ENCODE peak calls at places on chromosomes 4 and X, in eight cellular contexts. One of them, this sample, is unnamed.

GRCh38 chr4:48046059-48046458 is 29.5 kb downstream of the NIPAL1 start:
- DNase-seq in IMR-90: no peak
- DNase-seq in transverse colon: no peak
- DNase-seq in lung: no peak
- DNase-seq in upper lobe of left lung: no peak
- DNase-seq in lower lobe of right lung: no peak
- DNase-seq in CD4-positive, alpha-beta T cell: no peak
- DNase-seq in H9: no peak
- DNase-seq in this sample: no peak

GRCh38 chr4:3026531-3026930 is 47.8 kb downstream of the HTT-AS start:
- DNase-seq in lower lobe of right lung: no peak
- DNase-seq in transverse colon: no peak
- DNase-seq in upper lobe of left lung: no peak
- DNase-seq in H9: no peak
- DNase-seq in lung: no peak
- DNase-seq in IMR-90: no peak
- DNase-seq in CD4-positive, alpha-beta T cell: no peak
- DNase-seq in this sample: no peak

GRCh38 chr4:78726575-78726974 is 49.6 kb upstream of the BMP2K start:
- DNase-seq in lung: no peak
- DNase-seq in CD4-positive, alpha-beta T cell: no peak
- DNase-seq in lower lobe of right lung: no peak
- DNase-seq in upper lobe of left lung: no peak
- DNase-seq in transverse colon: no peak
- DNase-seq in H9: no peak
- DNase-seq in IMR-90: no peak
- DNase-seq in this sample: no peak

GRCh38 chr4:73021634-73022033 is 47.9 kb downstream of the COX18 start:
- DNase-seq in transverse colon: no peak
- DNase-seq in upper lobe of left lung: no peak
- DNase-seq in CD4-positive, alpha-beta T cell: no peak
- DNase-seq in IMR-90: peak
- DNase-seq in lower lobe of right lung: no peak
- DNase-seq in lung: no peak
- DNase-seq in H9: no peak
- DNase-seq in this sample: peak

GRCh38 chr4:73883306-73883705 is 14.1 kb downstream of the CXCL1 start:
- DNase-seq in lower lobe of right lung: no peak
- DNase-seq in upper lobe of left lung: no peak
- DNase-seq in lung: no peak
- DNase-seq in H9: no peak
- DNase-seq in transverse colon: no peak
- DNase-seq in IMR-90: peak
- DNase-seq in CD4-positive, alpha-beta T cell: no peak
- DNase-seq in this sample: no peak

GRCh38 chr4:184273166-184274147 is 55.8 kb upstream of the ENPP6 start:
- DNase-seq in transverse colon: no peak
- DNase-seq in H9: peak
- DNase-seq in lower lobe of right lung: no peak
- DNase-seq in lung: no peak
- DNase-seq in IMR-90: no peak
- DNase-seq in CD4-positive, alpha-beta T cell: no peak
- DNase-seq in upper lobe of left lung: no peak
- DNase-seq in this sample: no peak

GRCh38 chr4:91123742-91124141 is 996.5 kb downstream of the CCSER1 start:
- DNase-seq in upper lobe of left lung: no peak
- DNase-seq in CD4-positive, alpha-beta T cell: no peak
- DNase-seq in H9: no peak
- DNase-seq in lung: no peak
- DNase-seq in transverse colon: no peak
- DNase-seq in lower lobe of right lung: no peak
- DNase-seq in IMR-90: no peak
- DNase-seq in this sample: no peak

GRCh38 chrX:150766351-150767044 is 73.3 kb downstream of the MTMR1 start:
- DNase-seq in transverse colon: no peak
- DNase-seq in lung: no peak
- DNase-seq in IMR-90: no peak
- DNase-seq in lower lobe of right lung: no peak
- DNase-seq in upper lobe of left lung: no peak
- DNase-seq in CD4-positive, alpha-beta T cell: no peak
- DNase-seq in H9: peak
- DNase-seq in this sample: no peak

GRCh38 chrX:66504481-66504880 is 134.4 kb downstream of the EDA2R start:
- DNase-seq in upper lobe of left lung: no peak
- DNase-seq in CD4-positive, alpha-beta T cell: no peak
- DNase-seq in lung: no peak
- DNase-seq in transverse colon: no peak
- DNase-seq in H9: no peak
- DNase-seq in lower lobe of right lung: no peak
- DNase-seq in IMR-90: no peak
- DNase-seq in this sample: no peak

GRCh38 chr4:188032583-188032982 is 37.0 kb downstream of the ZFP42 start:
- DNase-seq in lower lobe of right lung: no peak
- DNase-seq in H9: peak
- DNase-seq in transverse colon: no peak
- DNase-seq in CD4-positive, alpha-beta T cell: no peak
- DNase-seq in upper lobe of left lung: no peak
- DNase-seq in IMR-90: no peak
- DNase-seq in lung: no peak
- DNase-seq in this sample: no peak

GRCh38 chr4:83205760-83206159 is 78.8 kb downstream of the COQ2 start:
- DNase-seq in upper lobe of left lung: no peak
- DNase-seq in transverse colon: no peak
- DNase-seq in CD4-positive, alpha-beta T cell: no peak
- DNase-seq in H9: no peak
- DNase-seq in lung: no peak
- DNase-seq in lower lobe of right lung: no peak
- DNase-seq in IMR-90: no peak
- DNase-seq in this sample: no peak

DNA sequence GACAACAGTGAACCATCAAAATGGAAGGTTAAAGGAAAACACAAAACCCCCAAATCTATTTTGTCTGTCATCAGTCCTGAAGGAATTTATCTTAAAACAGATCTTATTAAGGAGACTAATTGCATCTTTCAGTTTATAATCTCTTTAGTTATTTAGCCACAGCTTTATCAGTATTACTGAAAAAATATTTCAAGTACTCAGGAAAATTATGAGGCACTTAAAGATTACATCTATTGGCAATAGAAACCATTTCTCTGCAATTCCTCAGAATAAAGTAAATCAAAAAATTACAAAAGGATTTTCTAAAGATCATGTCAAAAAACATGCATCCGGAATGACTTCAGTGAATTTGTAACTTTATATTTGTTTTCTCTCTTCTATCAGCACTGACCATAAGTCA is 35.2 kb downstream of the ANTXR2 start:
- DNase-seq in CD4-positive, alpha-beta T cell: no peak
- DNase-seq in upper lobe of left lung: no peak
- DNase-seq in H9: no peak
- DNase-seq in transverse colon: no peak
- DNase-seq in lower lobe of right lung: no peak
- DNase-seq in lung: no peak
- DNase-seq in IMR-90: no peak
- DNase-seq in this sample: no peak
- H3K27ac ChIP-seq in CD4-positive, alpha-beta T cell: no peak
- H3K27ac ChIP-seq in upper lobe of left lung: peak
- H3K27ac ChIP-seq in H9: no peak
- H3K27ac ChIP-seq in transverse colon: peak
- H3K27ac ChIP-seq in lower lobe of right lung: peak
- H3K27ac ChIP-seq in lung: no peak
- H3K27ac ChIP-seq in IMR-90: no peak
- H3K27ac ChIP-seq in this sample: no peak

GRCh38 chrX:107272431-107272921 is 66.1 kb downstream of the DNAAF6 start:
- DNase-seq in IMR-90: no peak
- DNase-seq in transverse colon: no peak
- DNase-seq in lung: no peak
- DNase-seq in H9: peak
- DNase-seq in CD4-positive, alpha-beta T cell: no peak
- DNase-seq in lower lobe of right lung: no peak
- DNase-seq in upper lobe of left lung: no peak
- DNase-seq in this sample: no peak
- TF ChIP-seq CTCF in IMR-90: no peak
- TF ChIP-seq CTCF in transverse colon: no peak
- TF ChIP-seq CTCF in lung: no peak
- TF ChIP-seq CTCF in H9: peak
- TF ChIP-seq CTCF in CD4-positive, alpha-beta T cell: peak
- TF ChIP-seq CTCF in lower lobe of right lung: no peak
- TF ChIP-seq CTCF in upper lobe of left lung: no peak
- TF ChIP-seq CTCF in this sample: no peak

GRCh38 chrX:154018518-154019060 is 1.1 kb downstream of the IRAK1 start:
- DNase-seq in transverse colon: no peak
- DNase-seq in lung: no peak
- DNase-seq in H9: no peak
- DNase-seq in CD4-positive, alpha-beta T cell: no peak
- DNase-seq in lower lobe of right lung: no peak
- DNase-seq in IMR-90: no peak
- DNase-seq in upper lobe of left lung: no peak
- DNase-seq in this sample: no peak
- H3K27ac ChIP-seq in transverse colon: peak
- H3K27ac ChIP-seq in lung: peak
- H3K27ac ChIP-seq in H9: no peak
- H3K27ac ChIP-seq in CD4-positive, alpha-beta T cell: peak
- H3K27ac ChIP-seq in lower lobe of right lung: peak
- H3K27ac ChIP-seq in IMR-90: peak
- H3K27ac ChIP-seq in upper lobe of left lung: peak
- H3K27ac ChIP-seq in this sample: peak

DNA sequence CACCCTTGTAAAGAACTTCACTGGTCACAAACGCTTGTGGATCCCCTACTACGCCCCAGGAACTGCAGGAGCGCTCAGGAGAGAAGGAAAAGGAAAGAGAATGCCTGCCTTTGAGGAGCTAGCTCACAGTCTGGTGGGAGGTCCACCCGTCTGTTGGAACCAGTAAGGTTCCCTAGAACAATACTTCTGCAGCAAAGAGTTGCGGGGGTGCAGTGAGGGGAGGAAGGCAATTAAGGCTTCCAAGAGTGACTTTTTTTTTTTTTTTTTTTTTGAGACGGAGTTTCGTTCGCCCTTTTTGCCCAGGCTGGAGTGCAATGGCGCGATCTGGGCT is 321 bp upstream of the CTPS2 start:
- DNase-seq in upper lobe of left lung: no peak
- DNase-seq in lower lobe of right lung: no peak
- DNase-seq in lung: no peak
- DNase-seq in IMR-90: no peak
- DNase-seq in transverse colon: no peak
- DNase-seq in H9: no peak
- DNase-seq in CD4-positive, alpha-beta T cell: no peak
- DNase-seq in this sample: no peak
- TF ChIP-seq CTCF in upper lobe of left lung: no peak
- TF ChIP-seq CTCF in lower lobe of right lung: no peak
- TF ChIP-seq CTCF in lung: no peak
- TF ChIP-seq CTCF in IMR-90: no peak
- TF ChIP-seq CTCF in transverse colon: no peak
- TF ChIP-seq CTCF in H9: no peak
- TF ChIP-seq CTCF in CD4-positive, alpha-beta T cell: no peak
- TF ChIP-seq CTCF in this sample: no peak